ENCODE peak calls at places on chromosomes 16 and 17, in nine cellular contexts. B is IMR-90, A is GM12865, Z is fibroblast of lung, T is heart left ventricle, G is GM23338, C is pancreas, Q is lower lobe of right lung, J is fibroblast of mammary gland. P is an unnamed sample.

GRCh38 chr16:67928147-67928546 is 3.5 kb downstream of the CTRL start:
- DNase-seq in B (no peak), A (no peak), Z (no peak), T (no peak), G (no peak), C (peak), Q (no peak), J (no peak), P (no peak)

GRCh38 chr16:53372942-53373871 is 61.1 kb upstream of the RBL2 start:
- DNase-seq in B (no peak), A (peak), Z (no peak), T (no peak), G (peak), C (peak), Q (peak), J (no peak), P (peak)

GRCh38 chr17:78817123-78817522 is 23.5 kb downstream of the USP36 start:
- DNase-seq in B (no peak), A (no peak), Z (no peak), T (no peak), G (no peak), C (peak), Q (no peak), J (no peak), P (no peak)

GRCh38 chr17:44360826-44361225 is 2.8 kb downstream of the FAM171A2 start:
- DNase-seq in B (peak), A (no peak), Z (peak), T (no peak), G (peak), C (no peak), Q (no peak), J (peak), P (no peak)

GRCh38 chr16:57539072-57539796 is 2.9 kb upstream of the CCDC102A start:
- DNase-seq in B (no peak), A (peak), Z (no peak), T (no peak), G (no peak), C (no peak), Q (peak), J (peak), P (no peak)

GRCh38 chr16:84832488-84833141 is 12.8 kb downstream of the CRISPLD2 start:
- DNase-seq in B (peak), A (no peak), Z (peak), T (peak), G (no peak), C (no peak), Q (peak), J (peak), P (no peak)

GRCh38 chr16:2829501-2830354 is at the start of gene ZG16B:
- DNase-seq in B (no peak), A (peak), Z (no peak), T (no peak), G (no peak), C (no peak), Q (peak), J (no peak), P (no peak)

GRCh38 chr17:43006639-43007551 is at the start of gene IFI35:
- DNase-seq in B (peak), A (peak), Z (peak), T (peak), G (peak), C (peak), Q (peak), J (peak), P (peak)

GRCh38 chr17:39199986-39200879 is at the start of gene RPL19:
- DNase-seq in B (peak), A (peak), Z (peak), T (peak), G (peak), C (peak), Q (peak), J (peak), P (peak)

GRCh38 chr16:53131363-53132071 is 76.7 kb downstream of the CHD9 start:
- DNase-seq in B (peak), A (peak), Z (peak), T (peak), G (peak), C (peak), Q (peak), J (peak), P (peak)

GRCh38 chr16:30659507-30660423 is 1.5 kb downstream of the FBRS start:
- DNase-seq in B (no peak), A (peak), Z (peak), T (peak), G (peak), C (peak), Q (no peak), J (no peak), P (peak)
- TF ChIP-seq CTCF in B (peak), A (peak), Z (no peak), T (no peak), G (no peak), C (no peak), Q (no peak), J (no peak), P (no peak)

DNA sequence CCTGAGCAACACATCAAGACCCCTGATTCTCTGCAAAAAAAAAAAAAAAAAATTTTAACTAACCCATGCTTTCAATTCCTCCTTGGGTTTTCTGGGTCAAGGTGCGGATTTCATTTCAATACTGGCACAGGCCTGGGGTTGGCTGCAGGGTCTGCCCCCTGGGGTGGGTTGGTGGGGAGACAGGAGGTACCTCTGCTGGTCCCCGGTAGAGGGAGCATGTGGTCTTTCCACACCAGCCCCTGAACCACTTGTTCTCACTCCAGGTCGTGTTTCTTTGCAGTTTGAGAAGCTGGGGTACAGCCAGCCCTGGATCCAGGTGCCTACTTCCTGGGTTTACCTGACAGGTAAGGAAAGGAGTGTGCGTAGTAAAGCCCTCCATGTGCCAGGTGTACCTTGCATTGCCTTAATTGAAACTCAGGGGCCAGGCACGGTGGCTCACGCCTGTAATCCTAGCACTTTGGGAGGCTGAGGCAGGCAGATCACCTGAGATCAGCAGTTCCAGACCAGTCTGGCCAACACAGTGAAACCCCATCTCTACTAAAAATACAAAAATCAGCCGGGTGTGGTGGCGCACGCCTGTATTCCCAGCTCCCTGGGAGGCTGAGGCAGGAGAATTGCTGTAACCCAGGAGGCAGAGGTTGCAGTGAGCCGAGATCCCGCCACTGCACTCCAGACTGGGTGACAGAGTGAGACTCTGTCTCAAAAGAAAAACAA is 21.8 kb downstream of the SDR42E2 start:
- DNase-seq in B (no peak), A (peak), Z (no peak), T (no peak), G (peak), C (no peak), Q (no peak), J (no peak), P (no peak)
- TF ChIP-seq CTCF in B (no peak), A (peak), Z (peak), T (no peak), G (peak), C (no peak), Q (peak), J (peak), P (no peak)

DNA sequence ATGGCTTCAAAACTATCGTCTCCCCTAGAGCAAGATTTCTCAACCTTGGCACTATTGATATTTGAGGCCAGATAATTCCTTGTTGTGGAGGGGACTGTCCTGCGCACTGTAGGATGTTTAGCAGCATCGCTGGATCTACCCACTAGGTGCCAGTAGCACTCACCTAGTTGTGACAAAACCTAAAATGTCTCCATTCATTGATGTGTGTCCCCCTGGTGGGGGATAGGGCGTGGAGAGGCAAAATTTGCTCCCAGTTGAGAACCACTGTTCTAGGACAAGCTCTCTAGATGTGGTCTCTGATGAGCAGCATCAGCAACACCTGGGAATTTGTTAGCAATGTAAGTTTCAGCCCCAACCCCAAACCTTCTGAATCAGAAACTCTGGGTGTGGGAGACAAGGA is 259.0 kb downstream of the XYLT1 start:
- DNase-seq in B (no peak), A (peak), Z (no peak), T (no peak), G (peak), C (no peak), Q (no peak), J (peak), P (no peak)
- TF ChIP-seq CTCF in B (peak), A (peak), Z (peak), T (peak), G (peak), C (no peak), Q (no peak), J (peak), P (no peak)

GRCh38 chr16:82736161-82736697 is 109.5 kb downstream of the CDH13 start:
- DNase-seq in B (no peak), A (no peak), Z (no peak), T (no peak), G (no peak), C (no peak), Q (no peak), J (no peak), P (no peak)

GRCh38 chr16:82741073-82741615 is 114.4 kb downstream of the CDH13 start:
- DNase-seq in B (peak), A (no peak), Z (no peak), T (no peak), G (no peak), C (no peak), Q (no peak), J (no peak), P (no peak)

GRCh38 chr16:82735176-82735575 is 108.4 kb downstream of the CDH13 start:
- DNase-seq in B (no peak), A (peak), Z (no peak), T (peak), G (no peak), C (no peak), Q (no peak), J (no peak), P (no peak)

GRCh38 chr16:82735696-82736095 is 108.9 kb downstream of the CDH13 start:
- DNase-seq in B (no peak), A (peak), Z (peak), T (peak), G (no peak), C (no peak), Q (no peak), J (no peak), P (no peak)

GRCh38 chr16:82738699-82739098 is 111.9 kb downstream of the CDH13 start:
- DNase-seq in B (peak), A (peak), Z (peak), T (no peak), G (peak), C (no peak), Q (no peak), J (no peak), P (no peak)
- TF ChIP-seq CTCF in B (peak), A (peak), Z (peak), T (peak), G (peak), C (no peak), Q (no peak), J (peak), P (no peak)

GRCh38 chr17:41518789-41519449 is at the start of gene KRT15:
- DNase-seq in B (peak), A (no peak), Z (no peak), T (no peak), G (no peak), C (peak), Q (no peak), J (peak), P (no peak)
- TF ChIP-seq CTCF in B (no peak), A (no peak), Z (no peak), T (no peak), G (no peak), C (no peak), Q (no peak), J (no peak), P (no peak)

GRCh38 chr17:16945513-16946201 is 26.3 kb downstream of the TNFRSF13B start:
- DNase-seq in B (no peak), A (no peak), Z (no peak), T (no peak), G (peak), C (peak), Q (no peak), J (no peak), P (no peak)
- TF ChIP-seq CTCF in B (no peak), A (no peak), Z (no peak), T (no peak), G (peak), C (no peak), Q (no peak), J (no peak), P (no peak)

GRCh38 chr16:71956500-71956899 is 43.7 kb downstream of the PKD1L3 start:
- DNase-seq in B (no peak), A (peak), Z (peak), T (no peak), G (no peak), C (no peak), Q (no peak), J (no peak), P (no peak)

GRCh38 chr16:71965223-71965622 is 35.0 kb downstream of the PKD1L3 start:
- DNase-seq in B (no peak), A (no peak), Z (no peak), T (no peak), G (no peak), C (no peak), Q (no peak), J (no peak), P (no peak)

GRCh38 chr16:71963125-71963875 is 36.9 kb downstream of the PKD1L3 start:
- DNase-seq in B (no peak), A (peak), Z (no peak), T (no peak), G (no peak), C (no peak), Q (no peak), J (no peak), P (no peak)

GRCh38 chr16:71966932-71967331 is 33.3 kb downstream of the PKD1L3 start:
- DNase-seq in B (no peak), A (no peak), Z (no peak), T (no peak), G (no peak), C (no peak), Q (no peak), J (no peak), P (no peak)

DNA sequence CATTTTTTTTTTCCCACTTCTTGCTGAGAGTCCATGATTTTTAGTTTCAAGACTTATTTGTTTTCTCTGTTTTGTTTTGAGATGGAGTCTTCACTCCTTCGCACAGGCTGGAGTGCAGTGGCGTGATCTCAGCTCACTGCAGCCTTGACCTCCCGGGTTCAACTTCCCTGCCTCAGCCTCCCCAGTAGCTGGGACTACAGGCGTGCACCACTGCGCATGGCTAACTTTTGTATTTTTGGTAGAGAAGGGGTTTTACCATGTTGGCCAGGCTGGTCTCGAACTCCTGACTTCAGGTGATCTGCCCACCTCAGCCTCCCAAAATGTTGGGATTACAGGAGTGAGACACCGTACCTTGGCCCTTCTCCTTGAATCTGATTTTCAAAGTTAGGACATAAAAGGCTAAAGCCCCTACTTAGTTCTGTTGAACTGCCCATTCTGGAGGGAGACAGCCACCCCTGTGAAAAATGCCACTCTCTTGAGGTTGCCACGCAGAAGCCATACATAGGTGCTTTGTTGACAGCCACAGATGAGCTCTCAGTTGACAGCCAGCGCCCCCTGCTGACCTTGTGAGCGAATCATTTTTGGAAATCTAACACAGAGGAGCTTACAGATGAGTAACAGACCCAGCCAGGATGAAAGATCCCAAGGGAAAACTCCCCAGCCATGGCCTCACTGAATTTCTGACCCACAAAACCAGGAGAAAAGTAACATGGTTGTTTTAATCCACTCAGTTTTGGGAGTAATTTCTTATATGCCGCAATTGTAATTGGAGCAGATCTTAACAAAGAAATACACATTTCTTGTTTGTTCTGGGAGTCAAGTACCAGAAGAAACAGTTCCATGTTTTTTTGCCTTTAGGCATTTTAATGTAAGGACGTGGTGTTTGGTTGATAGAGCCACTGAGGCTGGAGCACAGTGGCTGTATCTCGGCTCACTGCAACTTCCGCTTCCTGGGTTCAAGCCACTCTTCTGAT is 38.8 kb downstream of the PKD1L3 start:
- DNase-seq in B (peak), A (peak), Z (peak), T (peak), G (peak), C (peak), Q (peak), J (peak), P (peak)
- TF ChIP-seq CTCF in B (peak), A (peak), Z (peak), T (peak), G (peak), C (peak), Q (peak), J (peak), P (no peak)

DNA sequence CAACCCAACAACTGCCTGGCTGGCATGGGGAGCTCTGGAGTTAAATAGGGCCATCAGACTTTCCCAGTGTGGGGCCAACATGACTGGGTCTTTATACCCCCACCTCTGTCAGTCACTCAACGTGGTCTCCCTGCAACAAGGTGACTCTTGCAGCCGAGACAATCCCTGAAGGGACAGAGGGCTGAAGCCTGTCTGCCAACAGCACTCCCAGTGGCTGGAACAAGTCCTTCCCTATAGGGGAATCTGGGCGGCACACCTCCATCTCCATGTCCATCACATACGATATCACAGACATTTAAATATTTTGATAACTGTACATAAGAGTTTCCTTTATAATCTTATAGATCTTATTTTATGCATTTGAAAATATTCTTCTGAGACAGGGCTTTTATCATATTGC is 4.8 kb upstream of the MAPT start:
- DNase-seq in B (no peak), A (no peak), Z (no peak), T (no peak), G (peak), C (no peak), Q (no peak), J (no peak), P (no peak)
- TF ChIP-seq CTCF in B (no peak), A (no peak), Z (no peak), T (no peak), G (peak), C (no peak), Q (no peak), J (peak), P (no peak)

DNA sequence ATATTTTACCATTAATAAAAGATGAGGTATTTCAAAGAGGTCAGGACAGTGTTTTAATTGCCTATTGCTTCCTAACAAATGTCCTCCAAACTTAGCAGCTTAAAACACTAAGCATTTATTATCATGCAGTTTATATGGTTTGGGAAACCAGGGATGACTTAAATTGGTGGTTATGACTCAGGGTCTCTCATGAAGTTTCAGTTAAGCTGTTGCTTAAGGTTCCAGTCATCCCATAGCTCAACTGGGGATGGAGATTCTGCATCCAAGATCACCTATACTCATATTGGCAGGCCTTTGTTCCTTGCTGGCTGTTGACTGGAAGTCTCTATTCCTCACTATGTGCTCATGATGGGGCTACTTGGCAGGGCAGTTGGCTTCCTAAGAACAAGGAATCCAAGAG is 1329.9 kb upstream of the GOT2 start:
- DNase-seq in B (no peak), A (no peak), Z (no peak), T (no peak), G (no peak), C (no peak), Q (no peak), J (no peak), P (no peak)
- TF ChIP-seq CTCF in B (no peak), A (no peak), Z (no peak), T (no peak), G (no peak), C (no peak), Q (no peak), J (no peak), P (no peak)

GRCh38 chr17:31052187-31052889 is 42.4 kb upstream of the NF1 start:
- DNase-seq in B (peak), A (peak), Z (peak), T (peak), G (no peak), C (no peak), Q (no peak), J (peak), P (no peak)
- TF ChIP-seq CTCF in B (no peak), A (no peak), Z (no peak), T (no peak), G (no peak), C (no peak), Q (no peak), J (no peak), P (no peak)

P was measured in activated B cell treated with CpG ODN at 0.5 μM for 24 hours.